ENCODE peak calls at places on chromosomes 3 and 15, in eight cellular contexts. One of them, this sample, is unnamed.

GRCh38 chr3:194058189-194058571 is 77.8 kb upstream of the HES1 start:
- DNase-seq in AG09309: no peak
- DNase-seq in psoas muscle: peak
- DNase-seq in GM06990: peak
- DNase-seq in astrocyte of the spinal cord: peak
- DNase-seq in LNCaP clone FGC: no peak
- DNase-seq in cardiac muscle cell: peak
- DNase-seq in BE2C: peak
- DNase-seq in this sample: peak

GRCh38 chr3:46370784-46371183 is at the start of gene CCR5:
- DNase-seq in astrocyte of the spinal cord: no peak
- DNase-seq in AG09309: no peak
- DNase-seq in LNCaP clone FGC: no peak
- DNase-seq in GM06990: peak
- DNase-seq in BE2C: no peak
- DNase-seq in cardiac muscle cell: no peak
- DNase-seq in psoas muscle: no peak
- DNase-seq in this sample: no peak

GRCh38 chr3:141151439-141151838 is 80.2 kb upstream of the PXYLP1 start:
- DNase-seq in psoas muscle: no peak
- DNase-seq in GM06990: no peak
- DNase-seq in astrocyte of the spinal cord: no peak
- DNase-seq in LNCaP clone FGC: no peak
- DNase-seq in cardiac muscle cell: no peak
- DNase-seq in AG09309: no peak
- DNase-seq in BE2C: no peak
- DNase-seq in this sample: no peak

GRCh38 chr3:183455064-183455463 is 26.6 kb upstream of the MCF2L2 start:
- DNase-seq in BE2C: no peak
- DNase-seq in AG09309: no peak
- DNase-seq in LNCaP clone FGC: no peak
- DNase-seq in astrocyte of the spinal cord: peak
- DNase-seq in cardiac muscle cell: no peak
- DNase-seq in psoas muscle: no peak
- DNase-seq in GM06990: no peak
- DNase-seq in this sample: no peak

GRCh38 chr15:35783203-35783602 is 237.2 kb upstream of the DPH6 start:
- DNase-seq in GM06990: no peak
- DNase-seq in AG09309: no peak
- DNase-seq in BE2C: no peak
- DNase-seq in cardiac muscle cell: no peak
- DNase-seq in LNCaP clone FGC: no peak
- DNase-seq in astrocyte of the spinal cord: no peak
- DNase-seq in psoas muscle: no peak
- DNase-seq in this sample: no peak

GRCh38 chr3:55333041-55333440 is 154.1 kb downstream of the WNT5A start:
- DNase-seq in LNCaP clone FGC: no peak
- DNase-seq in AG09309: no peak
- DNase-seq in BE2C: no peak
- DNase-seq in GM06990: no peak
- DNase-seq in cardiac muscle cell: no peak
- DNase-seq in psoas muscle: no peak
- DNase-seq in astrocyte of the spinal cord: peak
- DNase-seq in this sample: no peak

GRCh38 chr3:128449111-128449638 is 17.5 kb downstream of the DNAJB8 start:
- DNase-seq in astrocyte of the spinal cord: no peak
- DNase-seq in cardiac muscle cell: no peak
- DNase-seq in LNCaP clone FGC: no peak
- DNase-seq in BE2C: no peak
- DNase-seq in AG09309: no peak
- DNase-seq in psoas muscle: no peak
- DNase-seq in GM06990: no peak
- DNase-seq in this sample: no peak

GRCh38 chr3:79250746-79251145 is 517.1 kb downstream of the ROBO1 start:
- DNase-seq in astrocyte of the spinal cord: no peak
- DNase-seq in psoas muscle: no peak
- DNase-seq in GM06990: no peak
- DNase-seq in BE2C: no peak
- DNase-seq in AG09309: no peak
- DNase-seq in cardiac muscle cell: no peak
- DNase-seq in LNCaP clone FGC: no peak
- DNase-seq in this sample: no peak

GRCh38 chr15:32774022-32774421 is 56.2 kb downstream of the GREM1 start:
- DNase-seq in astrocyte of the spinal cord: peak
- DNase-seq in psoas muscle: no peak
- DNase-seq in GM06990: no peak
- DNase-seq in AG09309: peak
- DNase-seq in BE2C: no peak
- DNase-seq in LNCaP clone FGC: no peak
- DNase-seq in cardiac muscle cell: no peak
- DNase-seq in this sample: no peak

GRCh38 chr15:60074181-60074885 is 70.2 kb downstream of the FOXB1 start:
- DNase-seq in BE2C: no peak
- DNase-seq in LNCaP clone FGC: peak
- DNase-seq in GM06990: no peak
- DNase-seq in psoas muscle: no peak
- DNase-seq in astrocyte of the spinal cord: peak
- DNase-seq in AG09309: no peak
- DNase-seq in cardiac muscle cell: no peak
- DNase-seq in this sample: no peak

GRCh38 chr3:125440559-125440955 is 65.4 kb upstream of the ZNF148 start:
- DNase-seq in LNCaP clone FGC: no peak
- DNase-seq in BE2C: no peak
- DNase-seq in astrocyte of the spinal cord: no peak
- DNase-seq in cardiac muscle cell: peak
- DNase-seq in psoas muscle: no peak
- DNase-seq in GM06990: no peak
- DNase-seq in AG09309: no peak
- DNase-seq in this sample: no peak

GRCh38 chr3:143571548-143571947 is 276.7 kb downstream of the SLC9A9 start:
- DNase-seq in astrocyte of the spinal cord: peak
- DNase-seq in psoas muscle: no peak
- DNase-seq in LNCaP clone FGC: no peak
- DNase-seq in BE2C: no peak
- DNase-seq in GM06990: no peak
- DNase-seq in AG09309: peak
- DNase-seq in cardiac muscle cell: no peak
- DNase-seq in this sample: no peak

GRCh38 chr3:64174328-64174727 is 50.9 kb downstream of the PRICKLE2 start:
- DNase-seq in psoas muscle: no peak
- DNase-seq in AG09309: no peak
- DNase-seq in LNCaP clone FGC: no peak
- DNase-seq in GM06990: no peak
- DNase-seq in BE2C: no peak
- DNase-seq in cardiac muscle cell: no peak
- DNase-seq in astrocyte of the spinal cord: no peak
- DNase-seq in this sample: no peak

GRCh38 chr15:83208357-83208661 is 686 bp upstream of the HDGFL3 start:
- DNase-seq in BE2C: no peak
- DNase-seq in LNCaP clone FGC: no peak
- DNase-seq in AG09309: no peak
- DNase-seq in cardiac muscle cell: no peak
- DNase-seq in astrocyte of the spinal cord: peak
- DNase-seq in psoas muscle: no peak
- DNase-seq in GM06990: no peak
- DNase-seq in this sample: no peak
- TF ChIP-seq CTCF in BE2C: no peak
- TF ChIP-seq CTCF in LNCaP clone FGC: no peak
- TF ChIP-seq CTCF in AG09309: no peak
- TF ChIP-seq CTCF in cardiac muscle cell: no peak
- TF ChIP-seq CTCF in astrocyte of the spinal cord: no peak
- TF ChIP-seq CTCF in psoas muscle: no peak
- TF ChIP-seq CTCF in GM06990: no peak
- TF ChIP-seq CTCF in this sample: no peak

GRCh38 chr15:88622605-88622975 is 1.4 kb downstream of the AEN start:
- DNase-seq in AG09309: no peak
- DNase-seq in psoas muscle: no peak
- DNase-seq in LNCaP clone FGC: no peak
- DNase-seq in GM06990: no peak
- DNase-seq in astrocyte of the spinal cord: no peak
- DNase-seq in BE2C: no peak
- DNase-seq in cardiac muscle cell: no peak
- DNase-seq in this sample: no peak
- H3K4me3 ChIP-seq in AG09309: peak
- H3K4me3 ChIP-seq in psoas muscle: peak
- H3K4me3 ChIP-seq in LNCaP clone FGC: peak
- H3K4me3 ChIP-seq in GM06990: peak
- H3K4me3 ChIP-seq in astrocyte of the spinal cord: peak
- H3K4me3 ChIP-seq in BE2C: peak
- H3K4me3 ChIP-seq in cardiac muscle cell: peak
- H3K4me3 ChIP-seq in this sample: peak

GRCh38 chr15:37132826-37133417 is 32.6 kb upstream of the MEIS2 start:
- DNase-seq in LNCaP clone FGC: no peak
- DNase-seq in psoas muscle: no peak
- DNase-seq in BE2C: no peak
- DNase-seq in astrocyte of the spinal cord: no peak
- DNase-seq in cardiac muscle cell: no peak
- DNase-seq in AG09309: no peak
- DNase-seq in GM06990: no peak
- DNase-seq in this sample: no peak

GRCh38 chr15:37135225-37135624 is 34.9 kb upstream of the MEIS2 start:
- DNase-seq in GM06990: no peak
- DNase-seq in psoas muscle: no peak
- DNase-seq in cardiac muscle cell: peak
- DNase-seq in BE2C: peak
- DNase-seq in astrocyte of the spinal cord: no peak
- DNase-seq in AG09309: no peak
- DNase-seq in LNCaP clone FGC: no peak
- DNase-seq in this sample: no peak

GRCh38 chr15:37134244-37134643 is 33.9 kb upstream of the MEIS2 start:
- DNase-seq in psoas muscle: no peak
- DNase-seq in astrocyte of the spinal cord: no peak
- DNase-seq in LNCaP clone FGC: no peak
- DNase-seq in GM06990: no peak
- DNase-seq in AG09309: no peak
- DNase-seq in BE2C: no peak
- DNase-seq in cardiac muscle cell: no peak
- DNase-seq in this sample: no peak

GRCh38 chr15:37133619-37134018 is 33.3 kb upstream of the MEIS2 start:
- DNase-seq in BE2C: no peak
- DNase-seq in LNCaP clone FGC: peak
- DNase-seq in cardiac muscle cell: no peak
- DNase-seq in GM06990: no peak
- DNase-seq in psoas muscle: no peak
- DNase-seq in astrocyte of the spinal cord: peak
- DNase-seq in AG09309: peak
- DNase-seq in this sample: no peak

DNA sequence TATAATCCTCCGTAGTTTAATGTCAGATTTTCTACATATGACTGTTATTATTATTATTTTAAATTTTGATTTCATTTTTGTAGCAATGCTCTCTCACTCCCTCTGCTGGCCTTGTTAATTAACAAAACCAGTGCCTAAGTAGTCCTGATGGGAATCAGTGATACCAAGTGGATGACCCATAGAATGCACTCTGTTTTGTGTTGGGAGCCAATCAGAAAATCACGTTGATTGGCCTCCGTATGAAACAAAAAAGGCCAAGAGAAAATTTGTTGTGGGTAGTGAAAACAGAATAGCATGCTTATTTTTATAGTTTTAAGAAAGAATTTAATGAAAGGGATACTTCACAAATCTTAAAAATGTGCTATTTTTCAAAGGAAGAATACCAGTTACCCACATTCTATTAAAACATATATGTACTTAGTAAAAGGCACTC is 34.4 kb upstream of the MEIS2 start:
- DNase-seq in AG09309: peak
- DNase-seq in cardiac muscle cell: peak
- DNase-seq in astrocyte of the spinal cord: peak
- DNase-seq in GM06990: no peak
- DNase-seq in BE2C: peak
- DNase-seq in psoas muscle: no peak
- DNase-seq in LNCaP clone FGC: no peak
- DNase-seq in this sample: no peak
- TF ChIP-seq CTCF in AG09309: peak
- TF ChIP-seq CTCF in cardiac muscle cell: peak
- TF ChIP-seq CTCF in astrocyte of the spinal cord: peak
- TF ChIP-seq CTCF in GM06990: peak
- TF ChIP-seq CTCF in BE2C: peak
- TF ChIP-seq CTCF in psoas muscle: peak
- TF ChIP-seq CTCF in LNCaP clone FGC: peak
- TF ChIP-seq CTCF in this sample: peak

GRCh38 chr3:37862712-37863551 is 1.3 kb downstream of the CTDSPL start:
- DNase-seq in AG09309: no peak
- DNase-seq in BE2C: no peak
- DNase-seq in cardiac muscle cell: peak
- DNase-seq in LNCaP clone FGC: no peak
- DNase-seq in GM06990: no peak
- DNase-seq in psoas muscle: peak
- DNase-seq in astrocyte of the spinal cord: peak
- DNase-seq in this sample: no peak

GRCh38 chr3:37864904-37865303 is 3.2 kb downstream of the CTDSPL start:
- DNase-seq in psoas muscle: no peak
- DNase-seq in LNCaP clone FGC: no peak
- DNase-seq in AG09309: no peak
- DNase-seq in GM06990: no peak
- DNase-seq in cardiac muscle cell: no peak
- DNase-seq in BE2C: no peak
- DNase-seq in astrocyte of the spinal cord: no peak
- DNase-seq in this sample: no peak

GRCh38 chr3:37862219-37862711 is 585 bp downstream of the CTDSPL start:
- DNase-seq in BE2C: peak
- DNase-seq in cardiac muscle cell: peak
- DNase-seq in psoas muscle: peak
- DNase-seq in GM06990: no peak
- DNase-seq in AG09309: no peak
- DNase-seq in astrocyte of the spinal cord: no peak
- DNase-seq in LNCaP clone FGC: no peak
- DNase-seq in this sample: no peak

GRCh38 chr3:37863552-37863865 is 1.8 kb downstream of the CTDSPL start:
- DNase-seq in astrocyte of the spinal cord: no peak
- DNase-seq in BE2C: no peak
- DNase-seq in psoas muscle: peak
- DNase-seq in AG09309: no peak
- DNase-seq in GM06990: no peak
- DNase-seq in cardiac muscle cell: no peak
- DNase-seq in LNCaP clone FGC: no peak
- DNase-seq in this sample: no peak

DNA sequence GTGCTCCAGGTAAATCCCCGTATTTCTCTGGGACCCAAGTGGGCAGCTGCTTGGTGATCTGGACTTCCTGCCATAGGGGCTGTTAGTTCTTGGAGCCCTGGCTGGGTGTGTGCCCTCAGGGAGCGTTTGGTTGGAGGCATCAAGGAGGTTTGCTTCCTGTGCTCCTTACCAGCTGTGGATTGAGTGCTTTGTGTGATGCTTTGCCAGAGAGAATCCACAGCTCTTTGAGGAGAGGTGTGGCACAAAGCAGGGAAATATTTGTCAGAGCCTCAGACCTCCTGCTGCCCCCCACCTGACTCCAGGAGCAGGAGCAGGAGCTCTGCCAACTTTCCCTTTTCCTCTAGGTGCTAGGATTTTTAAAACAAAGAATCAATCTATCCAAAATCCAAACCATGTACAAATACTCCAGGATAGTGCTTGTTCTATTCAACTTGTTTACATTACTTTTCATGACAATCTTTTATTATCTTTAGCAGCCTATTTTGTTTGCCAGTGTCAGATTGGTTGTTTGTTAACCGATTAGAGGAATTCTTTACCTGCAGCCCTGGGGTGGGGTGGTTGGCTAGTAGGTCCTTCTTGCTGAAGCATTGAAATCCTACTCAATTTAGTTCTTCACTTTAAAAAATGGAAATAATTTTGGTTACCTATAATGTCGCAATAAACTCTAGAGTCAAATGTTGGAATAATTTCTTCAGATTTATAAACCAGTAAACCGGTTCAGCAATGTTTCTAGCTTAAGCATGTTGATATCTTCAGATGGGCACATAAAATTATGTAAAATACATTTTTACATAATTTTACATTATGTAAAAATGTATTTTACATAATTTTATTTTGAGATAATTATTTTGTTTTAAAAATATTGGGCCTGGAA is 2.5 kb downstream of the CTDSPL start:
- DNase-seq in cardiac muscle cell: no peak
- DNase-seq in BE2C: peak
- DNase-seq in GM06990: no peak
- DNase-seq in psoas muscle: no peak
- DNase-seq in AG09309: no peak
- DNase-seq in LNCaP clone FGC: peak
- DNase-seq in astrocyte of the spinal cord: peak
- DNase-seq in this sample: no peak
- H3K4me3 ChIP-seq in cardiac muscle cell: no peak
- H3K4me3 ChIP-seq in BE2C: no peak
- H3K4me3 ChIP-seq in GM06990: no peak
- H3K4me3 ChIP-seq in psoas muscle: no peak
- H3K4me3 ChIP-seq in AG09309: no peak
- H3K4me3 ChIP-seq in LNCaP clone FGC: peak
- H3K4me3 ChIP-seq in astrocyte of the spinal cord: no peak
- H3K4me3 ChIP-seq in this sample: peak